ENCODE peak calls at places on chromosomes 12 and 14, in five cellular contexts. One of them, this sample, is unnamed.

GRCh38 chr14:56023681-56024080 is 94.5 kb upstream of the PELI2 start:
- DNase-seq in NB4: no peak
- DNase-seq in esophagus squamous epithelium: no peak
- DNase-seq in transverse colon: no peak
- DNase-seq in HCT116: no peak
- DNase-seq in this sample: no peak

GRCh38 chr12:105995986-105996385 is 142.8 kb downstream of the NUAK1 start:
- DNase-seq in NB4: no peak
- DNase-seq in esophagus squamous epithelium: no peak
- DNase-seq in transverse colon: no peak
- DNase-seq in HCT116: no peak
- DNase-seq in this sample: no peak

GRCh38 chr14:54549862-54550261 is 17.1 kb upstream of the SAMD4A start:
- DNase-seq in NB4: peak
- DNase-seq in esophagus squamous epithelium: no peak
- DNase-seq in transverse colon: no peak
- DNase-seq in HCT116: no peak
- DNase-seq in this sample: no peak

GRCh38 chr12:96121271-96121711 is 72.9 kb upstream of the ELK3 start:
- DNase-seq in NB4: peak
- DNase-seq in esophagus squamous epithelium: no peak
- DNase-seq in transverse colon: no peak
- DNase-seq in HCT116: no peak
- DNase-seq in this sample: no peak

GRCh38 chr14:50303744-50304471 is 8.1 kb downstream of the L2HGDH start:
- DNase-seq in NB4: peak
- DNase-seq in esophagus squamous epithelium: no peak
- DNase-seq in transverse colon: no peak
- DNase-seq in HCT116: no peak
- DNase-seq in this sample: no peak

GRCh38 chr12:10086387-10086786 is 12.4 kb downstream of the CLEC1A start:
- DNase-seq in NB4: no peak
- DNase-seq in esophagus squamous epithelium: no peak
- DNase-seq in transverse colon: no peak
- DNase-seq in HCT116: no peak
- DNase-seq in this sample: no peak

GRCh38 chr12:28795306-28795705 is 353.8 kb upstream of the FAR2 start:
- DNase-seq in NB4: no peak
- DNase-seq in esophagus squamous epithelium: no peak
- DNase-seq in transverse colon: no peak
- DNase-seq in HCT116: no peak
- DNase-seq in this sample: no peak

GRCh38 chr12:49037947-49038237 is 19.3 kb upstream of the PRKAG1 start:
- DNase-seq in NB4: no peak
- DNase-seq in esophagus squamous epithelium: no peak
- DNase-seq in transverse colon: no peak
- DNase-seq in HCT116: no peak
- DNase-seq in this sample: no peak

GRCh38 chr14:105532111-105532623 is 5.8 kb downstream of the TMEM121 start:
- DNase-seq in NB4: no peak
- DNase-seq in esophagus squamous epithelium: no peak
- DNase-seq in transverse colon: no peak
- DNase-seq in HCT116: no peak
- DNase-seq in this sample: no peak

GRCh38 chr14:104745431-104745830 is 7.5 kb upstream of the SIVA1 start:
- DNase-seq in NB4: no peak
- DNase-seq in esophagus squamous epithelium: no peak
- DNase-seq in transverse colon: no peak
- DNase-seq in HCT116: no peak
- DNase-seq in this sample: peak

GRCh38 chr14:94771191-94771905 is 1.4 kb upstream of the GSC start:
- DNase-seq in NB4: no peak
- DNase-seq in esophagus squamous epithelium: no peak
- DNase-seq in transverse colon: no peak
- DNase-seq in HCT116: no peak
- DNase-seq in this sample: no peak

GRCh38 chr12:66352197-66352596 is 49.9 kb downstream of the HELB start:
- DNase-seq in NB4: peak
- DNase-seq in esophagus squamous epithelium: no peak
- DNase-seq in transverse colon: no peak
- DNase-seq in HCT116: peak
- DNase-seq in this sample: no peak

GRCh38 chr14:22526210-22526609 is 62.8 kb downstream of the DAD1 start:
- DNase-seq in NB4: no peak
- DNase-seq in esophagus squamous epithelium: no peak
- DNase-seq in transverse colon: no peak
- DNase-seq in HCT116: no peak
- DNase-seq in this sample: no peak
- TF ChIP-seq POLR2A in NB4: no peak
- TF ChIP-seq POLR2A in esophagus squamous epithelium: no peak
- TF ChIP-seq POLR2A in transverse colon: no peak
- TF ChIP-seq POLR2A in HCT116: no peak
- TF ChIP-seq POLR2A in this sample: no peak

GRCh38 chr12:113403435-113404415 is at the start of gene SDS:
- DNase-seq in NB4: peak
- DNase-seq in esophagus squamous epithelium: no peak
- DNase-seq in transverse colon: peak
- DNase-seq in HCT116: no peak
- DNase-seq in this sample: peak
- TF ChIP-seq POLR2A in NB4: no peak
- TF ChIP-seq POLR2A in esophagus squamous epithelium: no peak
- TF ChIP-seq POLR2A in transverse colon: peak
- TF ChIP-seq POLR2A in HCT116: no peak
- TF ChIP-seq POLR2A in this sample: no peak

GRCh38 chr14:79576434-79576833 is 634.9 kb downstream of the DIO2 start:
- DNase-seq in NB4: no peak
- DNase-seq in esophagus squamous epithelium: no peak
- DNase-seq in transverse colon: no peak
- DNase-seq in HCT116: no peak
- DNase-seq in this sample: no peak
- TF ChIP-seq POLR2A in NB4: no peak
- TF ChIP-seq POLR2A in esophagus squamous epithelium: no peak
- TF ChIP-seq POLR2A in transverse colon: no peak
- TF ChIP-seq POLR2A in HCT116: no peak
- TF ChIP-seq POLR2A in this sample: no peak

GRCh38 chr14:75002392-75003249 is at the start of gene EIF2B2:
- DNase-seq in NB4: peak
- DNase-seq in esophagus squamous epithelium: peak
- DNase-seq in transverse colon: peak
- DNase-seq in HCT116: peak
- DNase-seq in this sample: peak
- TF ChIP-seq POLR2A in NB4: peak
- TF ChIP-seq POLR2A in esophagus squamous epithelium: peak
- TF ChIP-seq POLR2A in transverse colon: peak
- TF ChIP-seq POLR2A in HCT116: peak
- TF ChIP-seq POLR2A in this sample: no peak

This sample was measured in heart left ventricle.